ENCODE peak calls at places on chromosomes 11 and 22, in five cellular contexts. D, R, Q, G and S are unnamed samples.

GRCh38 chr22:31830721-31831070 is 76.9 kb downstream of the DEPDC5 start:
- DNase-seq in D (no peak), R (no peak), Q (no peak), G (no peak), S (no peak)

GRCh38 chr22:37492428-37493344 is 6.5 kb upstream of the MFNG start:
- DNase-seq in D (no peak), R (no peak), Q (peak; percentile 63), G (peak; percentile 54), S (no peak)

GRCh38 chr11:79422866-79423265 is 18.0 kb downstream of the TENM4 start:
- DNase-seq in D (no peak), R (no peak), Q (no peak), G (no peak), S (no peak)

GRCh38 chr22:24583972-24584790 is 8.7 kb downstream of the LRRC75B start:
- DNase-seq in D (no peak), R (no peak), Q (no peak), G (no peak), S (no peak)

GRCh38 chr22:23411739-23412138 is 168.4 kb downstream of the IGLL1 start:
- DNase-seq in D (no peak), R (no peak), Q (no peak), G (no peak), S (peak; percentile 76)

GRCh38 chr11:8963569-8964323 is 496 bp downstream of the TMEM9B start:
- DNase-seq in D (peak; percentile 87), R (peak; percentile 60), Q (peak; percentile 94), G (peak; percentile 79), S (peak; percentile 64)

GRCh38 chr11:113529606-113530005 is 54.4 kb upstream of the DRD2 start:
- DNase-seq in D (no peak), R (no peak), Q (no peak), G (no peak), S (no peak)

GRCh38 chr11:65414776-65415498 is 7.7 kb upstream of the NEAT1 start:
- DNase-seq in D (no peak), R (no peak), Q (peak; percentile 41), G (no peak), S (no peak)

GRCh38 chr22:47010211-47010610 is 247.8 kb downstream of the TBC1D22A start:
- DNase-seq in D (no peak), R (no peak), Q (peak; percentile 13), G (no peak), S (no peak)

GRCh38 chr22:19786264-19786585 is 25.6 kb downstream of the TBX1 start:
- DNase-seq in D (no peak), R (no peak), Q (no peak), G (no peak), S (no peak)

GRCh38 chr11:88292156-88292844 is 45.2 kb downstream of the CTSC start:
- DNase-seq in D (no peak), R (no peak), Q (no peak), G (no peak), S (peak; percentile 32)

GRCh38 chr22:45159652-45160462 is 3.9 kb upstream of the NUP50 start:
- DNase-seq in D (no peak), R (no peak), Q (no peak), G (no peak), S (no peak)

GRCh38 chr11:7955191-7955590 is 10.1 kb downstream of the NLRP10 start:
- DNase-seq in D (no peak), R (peak; percentile 42), Q (no peak), G (no peak), S (no peak)

GRCh38 chr11:6319879-6320410 is 356 bp downstream of the CAVIN3 start:
- DNase-seq in D (peak; percentile 96), R (no peak), Q (peak; percentile 95), G (no peak), S (no peak)

GRCh38 chr22:24901448-24901847 is 45.0 kb downstream of the LHFPL7 start:
- DNase-seq in D (no peak), R (no peak), Q (no peak), G (no peak), S (no peak)

GRCh38 chr11:28108909-28109308 is 721 bp downstream of the METTL15 start:
- DNase-seq in D (no peak), R (no peak), Q (no peak), G (no peak), S (no peak)

GRCh38 chr22:24089951-24090350 is 78.8 kb downstream of the CABIN1 start:
- DNase-seq in D (no peak), R (no peak), Q (peak; percentile 43), G (no peak), S (no peak)

GRCh38 chr22:37121887-37122591 is 12.5 kb upstream of the TMPRSS6 start:
- DNase-seq in D (no peak), R (no peak), Q (peak; percentile 56), G (peak; percentile 97), S (peak; percentile 79)

GRCh38 chr11:45751430-45751829 is 53.5 kb upstream of the SLC35C1 start:
- DNase-seq in D (no peak), R (no peak), Q (no peak), G (no peak), S (no peak)

GRCh38 chr11:119849872-119850271 is 120.9 kb upstream of the NECTIN1 start:
- DNase-seq in D (no peak), R (no peak), Q (no peak), G (no peak), S (no peak)

GRCh38 chr11:70201876-70202861 is 927 bp upstream of the FADD start:
- DNase-seq in D (no peak), R (no peak), Q (no peak), G (no peak), S (peak; percentile 42)

GRCh38 chr22:27881404-27881803 is 37.7 kb downstream of the PITPNB start:
- DNase-seq in D (no peak), R (no peak), Q (no peak), G (no peak), S (no peak)

GRCh38 chr22:23220485-23221350 is 40.4 kb downstream of the BCR start:
- DNase-seq in D (no peak), R (no peak), Q (peak; percentile 70), G (no peak), S (peak; percentile 62)

GRCh38 chr22:46934746-46935491 is 172.5 kb downstream of the TBC1D22A start:
- DNase-seq in D (no peak), R (peak; percentile 51), Q (no peak), G (no peak), S (no peak)

GRCh38 chr11:61354208-61354607 is 7.5 kb downstream of the CYB561A3 start:
- DNase-seq in D (no peak), R (no peak), Q (no peak), G (no peak), S (no peak)
- H3K4me3 ChIP-seq in D (no peak overlapping the region), R (no peak overlapping the region), Q (no peak overlapping the region), G (no peak overlapping the region), S (no peak overlapping the region)

GRCh38 chr11:94780432-94780831 is 12.3 kb downstream of the AMOTL1 start:
- DNase-seq in D (no peak), R (no peak), Q (no peak), G (no peak), S (peak; percentile 59)

GRCh38 chr11:94775576-94776327 is 7.6 kb downstream of the AMOTL1 start:
- DNase-seq in D (no peak), R (no peak), Q (no peak), G (no peak), S (no peak)

GRCh38 chr11:94774345-94774744 is 6.2 kb downstream of the AMOTL1 start:
- DNase-seq in D (no peak), R (no peak), Q (no peak), G (no peak), S (no peak)

GRCh38 chr11:94773842-94774241 is 5.7 kb downstream of the AMOTL1 start:
- DNase-seq in D (no peak), R (no peak), Q (no peak), G (no peak), S (no peak)

GRCh38 chr11:94776351-94777321 is 8.5 kb downstream of the AMOTL1 start:
- DNase-seq in D (no peak), R (no peak), Q (no peak), G (no peak), S (peak; percentile 47)
- H3K4me3 ChIP-seq in D (no peak overlapping the region), R (no peak overlapping the region), Q (no peak overlapping the region), G (no peak overlapping the region), S (no peak overlapping the region)

DNA sequence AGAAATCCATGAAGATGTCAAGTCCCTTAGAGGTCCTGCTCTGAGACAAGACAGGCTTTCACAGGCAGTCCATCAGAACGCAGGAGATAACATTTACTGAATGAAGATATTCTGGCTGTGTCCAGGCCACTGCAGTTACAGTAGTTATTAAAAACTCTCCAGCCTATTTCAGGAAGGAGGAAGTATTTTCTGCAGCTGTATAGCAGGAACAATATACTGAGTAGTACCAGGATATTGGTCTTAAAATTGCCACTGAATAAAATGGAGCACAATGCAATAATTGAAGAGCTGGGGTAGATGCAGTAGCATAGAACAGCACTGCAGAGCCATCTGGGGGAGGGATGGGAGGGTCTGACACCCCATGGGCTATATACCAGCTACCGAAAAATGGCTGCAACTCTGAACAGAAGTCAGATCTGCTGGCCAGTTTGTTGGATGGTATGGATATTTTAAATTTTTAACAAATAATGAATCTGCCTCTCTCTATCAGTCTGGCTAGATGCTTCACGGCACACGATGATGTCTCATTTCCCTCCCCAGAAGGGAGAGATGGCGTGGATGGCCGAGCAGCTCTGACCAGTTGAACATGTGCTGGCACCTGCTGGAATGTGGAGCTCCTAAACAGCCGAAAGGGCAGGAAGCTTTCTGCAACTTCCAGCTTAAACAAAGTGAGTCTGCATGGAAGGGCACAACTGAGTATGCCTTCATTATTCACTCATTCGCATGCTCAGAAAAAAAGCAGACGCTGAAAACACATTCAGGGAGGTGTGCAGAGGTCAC is 342.1 kb upstream of the SYN3 start:
- DNase-seq in D (no peak), R (no peak), Q (no peak), G (no peak), S (no peak)
- H3K4me3 ChIP-seq in D (no peak overlapping the region), R (no peak overlapping the region), Q (no peak overlapping the region), G (no peak overlapping the region), S (no peak overlapping the region)

GRCh38 chr11:405323-405975 is 9.3 kb downstream of the SIGIRR start:
- DNase-seq in D (no peak), R (no peak), Q (no peak), G (no peak), S (no peak)
- H3K4me3 ChIP-seq in D (no peak overlapping the region), R (peak overlapping the region; percentile 84), Q (no peak overlapping the region), G (no peak overlapping the region), S (no peak overlapping the region)

DNA sequence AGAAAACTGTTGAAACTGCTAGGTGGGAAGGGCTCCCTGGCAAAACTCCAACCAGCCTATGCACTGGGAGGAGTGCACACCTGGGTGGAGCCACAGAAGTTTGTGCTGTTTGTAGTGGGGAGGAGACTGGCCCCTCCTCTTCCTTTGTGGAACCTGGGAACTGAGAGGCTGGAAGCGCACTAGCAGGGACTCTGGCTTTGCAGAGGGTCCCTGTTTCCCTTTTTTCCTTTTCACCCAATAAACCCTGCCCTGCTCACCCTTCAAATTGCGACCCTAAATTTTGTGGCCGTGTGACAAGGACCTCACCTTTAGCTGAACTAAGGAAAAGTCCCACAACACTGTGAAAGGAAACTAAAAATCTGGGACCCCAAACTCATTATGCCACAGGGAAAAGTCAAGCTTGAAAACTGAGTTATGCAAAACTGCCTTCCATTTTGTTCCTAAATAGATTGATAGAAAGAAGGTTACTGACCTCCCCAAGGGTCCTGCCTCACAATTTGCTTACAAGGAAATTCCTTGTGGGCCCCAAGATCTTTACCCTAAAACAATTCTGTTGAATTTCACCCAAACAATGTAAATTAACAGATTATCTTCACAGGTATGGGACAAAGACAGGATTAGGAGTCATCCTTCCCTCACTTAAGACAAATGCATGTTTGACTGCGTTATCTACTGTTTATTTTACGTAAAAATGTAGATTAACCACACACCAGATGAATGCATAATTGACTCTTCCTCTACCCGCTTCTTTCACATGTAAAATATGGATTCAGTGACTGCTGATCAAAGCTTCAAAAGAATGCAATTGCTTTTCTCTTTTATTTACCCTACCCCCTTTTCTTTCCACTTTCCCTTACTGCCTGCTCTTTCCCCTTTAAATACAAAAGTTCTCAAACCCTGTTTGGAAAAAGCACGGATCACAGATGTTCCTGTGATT is 80.9 kb downstream of the SLC36A4 start:
- DNase-seq in D (no peak), R (no peak), Q (no peak), G (no peak), S (peak; percentile 8)
- H3K4me3 ChIP-seq in D (no peak overlapping the region), R (no peak overlapping the region), Q (no peak overlapping the region), G (no peak overlapping the region), S (no peak overlapping the region)